ENCODE peak calls at places on chromosomes 11 and 22, in five cellular contexts. G is RWPE1, I is DMS153, Y is occipital lobe, K is fibroblast of lung. O is an unnamed sample.

GRCh38 chr22:17882727-17883126 is 108.5 kb upstream of the BID start:
- DNase-seq in I (no peak), G (no peak), K (no peak), Y (no peak), O (no peak)

GRCh38 chr11:88344869-88345268 is 7.3 kb upstream of the CTSC start:
- DNase-seq in Y (no peak), K (no peak), G (no peak), I (no peak), O (no peak)

GRCh38 chr11:47176328-47177228 is at the start of gene ARFGAP2:
- DNase-seq in Y (peak), K (peak), G (peak), I (peak), O (peak)

GRCh38 chr22:37930270-37930951 is 23.0 kb downstream of the C22orf23 start:
- DNase-seq in I (no peak), K (no peak), Y (no peak), G (peak), O (no peak)

GRCh38 chr11:94747136-94748110 is 20.7 kb upstream of the AMOTL1 start:
- DNase-seq in K (no peak), Y (no peak), I (no peak), G (peak), O (no peak)

GRCh38 chr11:1109918-1110705 is 35.4 kb downstream of the MUC2 start:
- DNase-seq in K (no peak), G (no peak), I (no peak), Y (no peak), O (no peak)

GRCh38 chr22:36640106-36640672 is 63.4 kb downstream of the CACNG2 start:
- DNase-seq in K (no peak), Y (no peak), I (no peak), G (no peak), O (no peak)

GRCh38 chr22:42065408-42066132 is 5.0 kb downstream of the NAGA start:
- DNase-seq in G (no peak), K (no peak), Y (no peak), I (no peak), O (no peak)

O was measured in retina.